ENCODE peak calls at places on chromosomes 6 and 20, in nine cellular contexts. O is Calu3, L is RWPE1, R is cardiac fibroblast, Q is coronary artery, I is adrenal gland, U is cardiac muscle cell, Z is WTC11, J is GM20000. Y is an unnamed sample.

GRCh38 chr6:96899019-96899418 is 1.3 kb upstream of the NDUFAF4 start:
- DNase-seq in O (peak; percentile 18), L (peak; percentile 45), R (peak; percentile 74), Q (no peak), I (peak; percentile 45), U (peak; percentile 15), Z (no peak), J (peak; percentile 21), Y (no peak)

GRCh38 chr6:170080169-170080827 is 210.6 kb downstream of the DLL1 start:
- DNase-seq in O (no peak), L (no peak), R (no peak), Q (peak; percentile 50), I (no peak), U (no peak), Z (no peak), J (no peak), Y (no peak)

GRCh38 chr6:16770701-16771569 is 9.7 kb upstream of the ATXN1 start:
- DNase-seq in O (peak; percentile 77), L (peak; percentile 65), R (peak; percentile 90), Q (peak; percentile 83), I (peak; percentile 81), U (peak; percentile 81), Z (peak; percentile 81), J (peak; percentile 78), Y (peak; percentile 86)

GRCh38 chr6:164807125-164807524 is 502.3 kb downstream of the C6orf118 start:
- DNase-seq in O (no peak), L (no peak), R (no peak), Q (no peak), I (no peak), U (no peak), Z (no peak), J (no peak), Y (no peak)

GRCh38 chr6:36679043-36679821 is 718 bp downstream of the CDKN1A start:
- DNase-seq in O (peak; percentile 65), L (no peak), R (peak; percentile 84), Q (peak; percentile 96), I (peak; percentile 85), U (peak; percentile 51), Z (peak; percentile 44), J (no peak), Y (no peak)

GRCh38 chr20:45016089-45016641 is 49.9 kb downstream of the STK4 start:
- DNase-seq in O (no peak), L (no peak), R (peak; percentile 29), Q (no peak), I (no peak), U (peak; percentile 4), Z (no peak), J (no peak), Y (no peak)

GRCh38 chr6:3176562-3177355 is 19.4 kb upstream of the TUBB2A start:
- DNase-seq in O (no peak), L (peak; percentile 88), R (peak; percentile 96), Q (no peak), I (peak; percentile 63), U (no peak), Z (no peak), J (no peak), Y (no peak)

GRCh38 chr20:36959242-36959641 is 7.7 kb upstream of the SAMHD1 start:
- DNase-seq in O (no peak), L (no peak), R (no peak), Q (no peak), I (no peak), U (no peak), Z (no peak), J (no peak), Y (no peak)

GRCh38 chr6:146950351-146950835 is 253.8 kb upstream of the STXBP5 start:
- DNase-seq in O (peak; percentile 8), L (no peak), R (peak; percentile 33), Q (no peak), I (no peak), U (no peak), Z (no peak), J (peak; percentile 7), Y (no peak)

GRCh38 chr6:73610444-73611275 is 43.1 kb downstream of the SLC17A5 start:
- DNase-seq in O (peak; percentile 10), L (peak; percentile 59), R (peak; percentile 73), Q (no peak), I (no peak), U (peak; percentile 43), Z (no peak), J (peak; percentile 47), Y (no peak)

GRCh38 chr20:52242237-52243230 is 51.0 kb upstream of the ZFP64 start:
- DNase-seq in O (no peak), L (peak; percentile 42), R (peak; percentile 37), Q (no peak), I (no peak), U (peak; percentile 49), Z (no peak), J (peak; percentile 18), Y (no peak)

DNA sequence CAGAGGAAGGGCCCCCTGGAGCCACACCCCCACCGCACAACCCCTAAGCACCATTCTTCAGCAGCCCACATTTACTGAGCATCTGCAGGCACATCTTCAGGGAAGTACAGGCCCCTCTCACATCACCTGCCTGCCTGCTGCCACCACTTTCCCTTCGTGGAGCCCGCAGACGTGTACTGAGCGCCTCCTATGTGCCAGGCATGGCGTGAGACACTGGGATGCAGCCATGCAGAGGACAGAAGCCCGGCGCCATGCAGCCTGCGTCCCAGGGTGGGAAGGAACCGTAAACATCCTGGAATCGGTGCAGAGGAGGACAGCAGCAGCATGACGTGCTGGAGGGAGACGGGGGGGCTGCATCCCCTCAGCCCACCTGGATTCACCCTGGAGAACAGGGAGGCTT is 78.1 kb downstream of the GRM4 start:
- DNase-seq in O (no peak), L (no peak), R (no peak), Q (no peak), I (no peak), U (no peak), Z (no peak), J (no peak), Y (no peak)
- TF ChIP-seq CTCF in O (no peak), L (no peak), R (no peak), Q (no peak), I (no peak), U (no peak), Z (no peak), J (no peak), Y (no peak)

GRCh38 chr6:109451376-109451775 is 4.2 kb downstream of the MICAL1 start:
- DNase-seq in O (no peak), L (no peak), R (no peak), Q (no peak), I (no peak), U (no peak), Z (no peak), J (no peak), Y (no peak)

GRCh38 chr6:109449064-109449788 is 6.3 kb downstream of the MICAL1 start:
- DNase-seq in O (no peak), L (no peak), R (no peak), Q (no peak), I (no peak), U (no peak), Z (no peak), J (no peak), Y (no peak)

GRCh38 chr6:109450801-109451200 is 4.8 kb downstream of the MICAL1 start:
- DNase-seq in O (no peak), L (no peak), R (no peak), Q (no peak), I (no peak), U (no peak), Z (no peak), J (no peak), Y (no peak)

GRCh38 chr6:109448615-109449014 is 7.0 kb downstream of the MICAL1 start:
- DNase-seq in O (no peak), L (no peak), R (no peak), Q (no peak), I (no peak), U (no peak), Z (no peak), J (no peak), Y (no peak)

DNA sequence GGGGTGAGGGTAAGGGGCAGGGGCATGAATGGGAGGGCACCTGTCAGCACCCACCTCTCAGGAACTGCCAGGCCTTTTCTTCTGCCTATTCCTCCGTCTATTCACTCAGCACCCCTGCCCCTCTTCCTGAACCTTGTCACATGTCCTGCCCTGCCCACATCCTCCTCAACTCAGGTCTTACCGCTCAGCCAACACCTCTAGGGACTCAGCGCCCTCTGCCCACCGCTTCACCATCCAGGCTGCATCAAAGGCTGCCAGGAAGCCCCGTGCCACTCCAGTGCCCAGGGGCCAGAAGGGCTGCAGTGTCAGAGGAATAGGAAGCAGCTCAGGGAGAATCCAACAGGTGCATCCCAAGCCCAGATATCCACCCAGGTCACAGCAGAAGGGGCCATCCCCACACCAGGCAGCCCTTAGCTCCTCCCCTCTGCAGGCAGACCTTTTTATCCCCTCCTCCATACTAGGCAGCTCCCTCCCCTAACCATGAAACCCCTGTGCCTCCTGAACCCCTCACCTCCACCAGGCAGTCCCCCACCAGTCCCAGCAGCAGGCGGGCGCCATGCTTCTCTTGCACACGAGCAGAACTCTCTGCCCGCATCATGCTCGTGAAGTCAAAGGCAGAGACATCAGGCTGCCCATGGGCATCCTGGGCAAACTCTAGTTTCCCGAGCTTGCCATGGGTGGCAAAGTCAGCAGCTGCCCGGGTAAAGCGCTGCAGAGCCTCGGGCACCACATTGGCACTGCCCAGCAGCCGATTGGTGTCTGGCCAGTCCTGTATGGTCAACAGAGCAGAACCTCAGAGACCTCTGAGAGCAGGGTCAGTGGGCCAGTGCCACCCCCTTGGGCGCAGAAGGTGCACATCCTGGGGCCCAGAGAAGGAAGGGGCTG is 5.5 kb downstream of the MICAL1 start:
- DNase-seq in O (no peak), L (no peak), R (no peak), Q (no peak), I (no peak), U (no peak), Z (no peak), J (no peak), Y (no peak)
- TF ChIP-seq CTCF in O (no peak), L (no peak), R (no peak), Q (no peak), I (no peak), U (no peak), Z (no peak), J (no peak), Y (no peak)

DNA sequence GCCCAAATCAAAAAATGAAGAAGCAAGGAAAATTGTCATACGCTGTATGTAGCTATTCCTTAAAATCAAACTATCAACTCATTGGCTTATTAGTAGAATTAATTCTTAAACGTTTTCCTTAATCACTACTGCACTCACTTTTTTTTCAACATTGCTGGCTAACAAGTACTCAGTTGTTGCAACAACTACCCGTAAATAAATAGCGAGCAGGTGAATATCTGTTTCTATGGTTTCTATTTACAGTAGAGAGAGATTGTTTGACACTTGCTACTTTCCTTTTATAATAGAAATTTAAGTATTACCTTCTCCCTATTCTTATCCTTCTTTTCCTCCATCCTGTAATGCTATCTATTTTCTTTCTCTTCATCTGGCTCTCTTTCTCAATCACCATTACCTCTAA is 25.1 kb downstream of the FRK start:
- DNase-seq in O (no peak), L (no peak), R (no peak), Q (no peak), I (no peak), U (no peak), Z (no peak), J (no peak), Y (no peak)
- TF ChIP-seq CTCF in O (no peak), L (no peak), R (no peak), Q (no peak), I (no peak), U (no peak), Z (no peak), J (no peak), Y (no peak)

DNA sequence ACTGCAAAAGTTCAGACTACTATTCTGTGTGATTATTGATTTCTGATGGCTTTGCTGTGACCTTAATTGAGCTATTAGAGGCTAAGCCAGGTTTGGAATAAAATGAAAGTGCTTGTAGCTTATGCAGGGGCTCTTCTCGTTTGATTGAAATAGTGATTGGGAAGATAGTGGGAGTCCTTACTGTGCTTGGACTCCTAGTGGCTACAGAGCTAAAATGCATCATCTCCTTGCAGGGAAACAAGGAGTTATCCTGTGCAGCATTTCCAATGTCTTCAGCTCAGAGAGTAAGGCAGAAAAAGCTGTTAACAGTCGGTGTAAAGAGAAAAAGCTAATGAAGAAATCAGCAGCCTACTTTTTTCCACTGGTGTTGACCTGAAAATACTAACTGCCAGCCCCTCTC is 173.5 kb downstream of the SLC35F1 start:
- DNase-seq in O (no peak), L (no peak), R (no peak), Q (no peak), I (no peak), U (no peak), Z (no peak), J (no peak), Y (no peak)
- TF ChIP-seq CTCF in O (no peak), L (no peak), R (no peak), Q (no peak), I (no peak), U (no peak), Z (no peak), J (no peak), Y (peak; percentile 48)

Y was measured in chondrocyte.